ENCODE peak calls at places on chromosomes 3 and 15, in six cellular contexts. C, D, V, H, F and Z are unnamed samples.

GRCh38 chr15:77251662-77252061 is 168.2 kb downstream of the PEAK1 start:
- DNase-seq in D (no peak), F (no peak), H (no peak), C (no peak), V (no peak), Z (no peak)

GRCh38 chr3:152968388-152969024 is 133.6 kb downstream of the P2RY1 start:
- DNase-seq in C (no peak), H (no peak), F (peak; percentile 46), V (no peak), D (no peak), Z (no peak)

GRCh38 chr3:142976621-142977398 is 13.3 kb upstream of the PAQR9 start:
- DNase-seq in H (no peak), F (peak; percentile 96), V (peak; percentile 82), C (peak; percentile 42), D (peak; percentile 38), Z (peak; percentile 58)

GRCh38 chr15:90762109-90762508 is 45.0 kb downstream of the BLM start:
- DNase-seq in F (no peak), D (no peak), H (no peak), V (no peak), C (peak; percentile 23), Z (peak; percentile 94)

GRCh38 chr3:126957776-126958637 is 24.9 kb upstream of the PLXNA1 start:
- DNase-seq in H (peak; percentile 25), D (peak; percentile 44), V (no peak), C (no peak), F (no peak), Z (no peak)

GRCh38 chr3:9826815-9827574 is 16.8 kb downstream of the RPUSD3 start:
- DNase-seq in H (no peak), C (no peak), D (no peak), V (no peak), F (peak; percentile 69), Z (no peak)

GRCh38 chr15:63462053-63462452 is 42.3 kb upstream of the USP3 start:
- DNase-seq in V (no peak), F (peak; percentile 53), C (no peak), H (no peak), D (no peak), Z (no peak)

GRCh38 chr3:125052671-125053303 is 3.0 kb downstream of the HEG1 start:
- DNase-seq in C (no peak), D (no peak), F (peak; percentile 14), H (no peak), V (no peak), Z (no peak)

GRCh38 chr3:120172070-120172469 is 77.8 kb upstream of the GSK3B start:
- DNase-seq in V (no peak), C (peak; percentile 25), H (no peak), D (no peak), F (no peak), Z (no peak)

GRCh38 chr3:141828487-141829284 is 47.8 kb upstream of the ATP1B3 start:
- DNase-seq in V (no peak), F (no peak), C (no peak), D (no peak), H (peak; percentile 68), Z (peak; percentile 92)

GRCh38 chr15:94080416-94080815 is 150.9 kb upstream of the MCTP2 start:
- DNase-seq in D (no peak), V (no peak), F (no peak), H (no peak), C (no peak), Z (peak; percentile 52)

GRCh38 chr3:102904629-102905028 is 469.8 kb downstream of the ZPLD1 start:
- DNase-seq in C (no peak), F (no peak), D (no peak), H (no peak), V (no peak), Z (no peak)

GRCh38 chr15:75928680-75929608 is 25.3 kb downstream of the FBXO22 start:
- DNase-seq in C (no peak), F (peak; percentile 75), D (no peak), V (no peak), H (no peak), Z (no peak)

GRCh38 chr3:73624363-73625123 is at the start of gene PDZRN3:
- DNase-seq in H (peak; percentile 63), D (peak; percentile 90), V (peak; percentile 85), F (no peak), C (peak; percentile 83), Z (peak; percentile 31)

GRCh38 chr3:155158361-155159037 is 78.4 kb downstream of the MME start:
- DNase-seq in C (no peak), H (no peak), F (no peak), D (no peak), V (no peak), Z (no peak)

GRCh38 chr3:140636452-140637138 is 41.3 kb upstream of the TRIM42 start:
- DNase-seq in F (no peak), C (no peak), D (no peak), H (no peak), V (peak; percentile 17), Z (no peak)

GRCh38 chr3:152497457-152497856 is 228.7 kb downstream of the MBNL1 start:
- DNase-seq in V (no peak), H (no peak), D (no peak), C (no peak), F (no peak), Z (no peak)

DNA sequence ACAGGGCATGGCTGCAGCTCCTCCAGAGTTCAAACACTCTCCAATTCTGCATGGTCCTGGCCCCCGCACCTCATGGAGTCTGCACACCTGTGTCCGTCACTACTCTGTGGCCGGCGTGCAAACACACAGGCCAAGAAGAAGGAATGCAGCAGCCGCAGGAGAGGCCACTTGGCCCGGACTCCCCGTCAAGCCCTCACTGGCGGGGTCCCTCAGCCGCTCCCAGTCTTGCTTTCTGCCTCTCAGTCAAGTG is 16.3 kb downstream of the TNK2 start:
- DNase-seq in F (no peak), V (no peak), C (no peak), D (no peak), H (no peak), Z (no peak)
- H3K4me3 ChIP-seq in F (no peak overlapping the region), V (no peak overlapping the region), C (no peak overlapping the region), D (peak overlapping the region; percentile 16), H (peak overlapping the region; percentile 10), Z (no peak overlapping the region)

DNA sequence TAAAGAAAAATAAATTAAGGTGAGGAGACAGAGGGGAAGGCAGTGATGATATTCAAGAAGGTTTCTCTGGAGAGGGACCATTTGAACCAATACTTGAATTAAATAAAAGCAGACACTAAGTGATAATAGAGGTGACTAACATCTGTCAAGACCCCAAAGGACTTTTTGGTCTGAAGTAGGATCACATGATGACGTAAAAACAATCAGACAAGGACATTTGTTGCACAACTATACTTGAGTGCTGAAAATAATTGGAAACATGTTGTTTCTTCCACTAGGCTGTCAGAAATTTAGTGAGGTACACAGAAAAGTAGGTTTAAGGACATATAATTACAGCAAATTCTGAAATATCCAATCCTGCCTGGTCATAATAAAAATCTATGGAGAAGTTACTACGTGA is 179.5 kb downstream of the WNT5A start:
- DNase-seq in D (no peak), H (no peak), C (no peak), F (no peak), V (no peak), Z (no peak)
- TF ChIP-seq CTCF in D (no peak), H (no peak), C (no peak), F (no peak), V (no peak), Z (no peak)

DNA sequence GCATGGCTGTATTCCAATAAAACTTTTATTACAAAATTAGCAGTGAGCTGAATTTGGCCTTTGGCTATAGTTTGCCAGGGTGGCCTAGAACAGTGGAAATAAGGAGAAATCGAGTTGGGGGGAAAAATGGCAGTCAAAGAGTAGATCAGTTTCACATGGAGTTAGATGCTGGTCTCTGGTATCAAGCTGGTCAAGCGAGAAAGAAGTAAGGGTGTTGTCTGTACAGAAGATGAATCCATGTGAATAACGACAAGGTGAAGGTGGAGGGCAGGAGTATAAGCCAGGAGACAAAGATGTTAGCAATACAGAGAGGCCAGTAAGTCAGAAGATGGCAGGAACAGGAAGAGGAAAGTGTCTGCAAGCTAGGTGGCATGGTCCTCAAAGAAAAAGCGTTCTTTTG is 11.7 kb downstream of the AHSG start:
- DNase-seq in F (no peak), D (no peak), H (no peak), C (no peak), V (no peak), Z (no peak)
- TF ChIP-seq POLR2A in F (no peak), D (no peak), H (no peak), C (no peak), V (no peak), Z (no peak)

DNA sequence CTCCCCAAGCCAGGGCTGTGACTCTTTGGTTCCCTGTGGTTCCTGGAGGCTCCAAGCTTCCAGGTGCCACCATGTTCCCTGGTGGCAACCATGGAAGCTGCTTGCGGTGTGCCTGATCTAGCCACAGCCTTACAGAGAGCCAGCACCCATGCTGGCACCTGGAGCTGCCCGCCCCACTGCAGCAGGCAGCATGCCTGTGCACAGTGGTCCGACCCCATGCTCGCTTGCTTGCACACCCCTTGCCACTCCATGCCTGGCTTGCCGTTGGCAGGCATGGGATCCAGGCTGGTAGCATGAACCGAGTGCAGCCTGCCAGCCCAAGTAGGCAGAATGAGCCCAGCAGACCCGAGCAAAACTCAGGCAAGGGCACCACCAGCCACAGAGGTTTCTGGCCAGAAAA is 53.9 kb downstream of the SLMAP start:
- DNase-seq in V (no peak), C (no peak), F (no peak), D (peak; percentile 46), H (no peak), Z (no peak)
- H3K4me3 ChIP-seq in V (no peak overlapping the region), C (no peak overlapping the region), F (no peak overlapping the region), D (no peak overlapping the region), H (no peak overlapping the region), Z (no peak overlapping the region)

DNA sequence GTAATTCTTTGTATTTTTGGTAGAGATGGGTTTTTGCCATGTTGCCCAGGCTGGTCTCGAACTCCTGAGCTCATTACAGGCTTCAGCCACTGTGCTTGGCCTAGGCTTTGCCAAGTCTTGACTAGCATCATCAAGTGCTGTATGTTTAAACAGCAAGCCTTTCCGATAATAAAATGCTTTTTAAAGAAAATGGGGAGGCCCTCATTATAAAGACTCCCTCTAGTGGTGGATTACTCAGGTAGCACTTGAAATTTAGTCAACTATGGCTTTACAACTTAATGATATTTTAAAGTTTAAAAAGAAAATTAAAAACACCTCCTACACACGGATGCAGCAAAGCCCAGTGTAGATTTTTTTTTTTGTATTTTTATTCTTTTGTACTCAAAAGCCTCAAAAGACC is 213.6 kb downstream of the GAP43 start:
- DNase-seq in V (no peak), H (no peak), D (no peak), F (peak; percentile 24), C (no peak), Z (no peak)
- TF ChIP-seq CTCF in V (no peak), H (no peak), D (no peak), F (peak; percentile 59), C (peak; percentile 18), Z (no peak)

GRCh38 chr3:184352149-184352785 is 9.1 kb downstream of the CLCN2 start:
- DNase-seq in H (no peak), F (no peak), C (no peak), V (no peak), D (no peak), Z (no peak)
- TF ChIP-seq POLR2A in H (no peak), F (no peak), C (no peak), V (no peak), D (no peak), Z (no peak)

GRCh38 chr15:83108266-83109219 is 1.1 kb downstream of the TM6SF1 start:
- DNase-seq in C (peak; percentile 39), D (peak; percentile 81), H (no peak), F (peak; percentile 47), V (no peak), Z (peak; percentile 87)
- H3K4me3 ChIP-seq in C (no peak overlapping the region), D (peak overlapping the region; percentile 50), H (peak overlapping the region; percentile 51), F (no peak overlapping the region), V (no peak overlapping the region), Z (no peak overlapping the region)

GRCh38 chr3:52052831-52053306 is 3.5 kb downstream of the DUSP7 start:
- DNase-seq in D (no peak), C (peak; percentile 87), H (peak; percentile 67), V (peak; percentile 73), F (peak; percentile 61), Z (peak; percentile 88)
- TF ChIP-seq CTCF in D (peak; percentile 76), C (peak; percentile 44), H (peak; percentile 23), V (peak; percentile 56), F (no peak), Z (no peak)